ENCODE peak calls at places on chromosomes 16 and 17, in eight cellular contexts. B, Z, G, Y, L, P, F and I are unnamed samples.

GRCh38 chr16:29674188-29674587 is 4.8 kb upstream of the QPRT start:
- DNase-seq in B (peak), Z (no peak), G (no peak), Y (no peak), L (no peak), P (no peak), F (no peak), I (no peak)

GRCh38 chr16:73853968-73854367 is 442.6 kb upstream of the PSMD7 start:
- DNase-seq in B (no peak), Z (no peak), G (no peak), Y (no peak), L (no peak), P (no peak), F (no peak), I (no peak)

GRCh38 chr16:89150090-89150835 is 21.3 kb upstream of the CDH15 start:
- DNase-seq in B (no peak), Z (no peak), G (no peak), Y (no peak), L (no peak), P (no peak), F (no peak), I (no peak)

GRCh38 chr17:49016775-49017463 is 19.7 kb downstream of the IGF2BP1 start:
- DNase-seq in B (no peak), Z (peak), G (no peak), Y (no peak), L (no peak), P (peak), F (peak), I (no peak)

GRCh38 chr16:87963400-87963799 is 12.2 kb downstream of the BANP start:
- DNase-seq in B (no peak), Z (peak), G (no peak), Y (no peak), L (peak), P (no peak), F (no peak), I (peak)

GRCh38 chr16:53549970-53550406 is 47.0 kb upstream of the AKTIP start:
- DNase-seq in B (no peak), Z (peak), G (peak), Y (peak), L (peak), P (peak), F (peak), I (peak)

GRCh38 chr16:72085002-72085401 is 8.4 kb downstream of the TXNL4B start:
- DNase-seq in B (no peak), Z (no peak), G (no peak), Y (no peak), L (no peak), P (no peak), F (no peak), I (no peak)

GRCh38 chr17:81683208-81683583 is 401 bp downstream of the ARL16 start:
- DNase-seq in B (no peak), Z (no peak), G (no peak), Y (no peak), L (no peak), P (no peak), F (no peak), I (no peak)

GRCh38 chr17:76671912-76672262 is 28.3 kb upstream of the ST6GALNAC1 start:
- DNase-seq in B (no peak), Z (no peak), G (no peak), Y (no peak), L (no peak), P (no peak), F (no peak), I (no peak)